ENCODE peak calls at places on chromosomes 12 and 14, in six cellular contexts. A is Panc1, V is heart left ventricle, R is left ventricle myocardium inferior, I is Peyer's patch, Z is H9. S is an unnamed sample. For H3K4me1, the result is how much of the 10 kb centered on the place peaks cover.

GRCh38 chr12:29743801-29744200 is 39.9 kb downstream of the TMTC1 start:
- DNase-seq in R (no peak), A (no peak), V (no peak), I (no peak), Z (peak), S (no peak)

GRCh38 chr12:92340441-92341332 is 195.0 kb upstream of the BTG1 start:
- DNase-seq in A (no peak), I (no peak), V (no peak), Z (no peak), R (no peak), S (no peak)

GRCh38 chr14:100629696-100630095 is 42.5 kb upstream of the BEGAIN start:
- DNase-seq in A (no peak), V (no peak), I (no peak), R (no peak), Z (no peak), S (no peak)

GRCh38 chr14:31992051-31992450 is 85.1 kb upstream of the ARHGAP5 start:
- DNase-seq in R (no peak), A (no peak), Z (no peak), I (no peak), V (no peak), S (no peak)

GRCh38 chr12:57775044-57775443 is 2.6 kb downstream of the EEF1AKMT3 start:
- DNase-seq in I (no peak), Z (no peak), V (no peak), A (no peak), R (no peak), S (no peak)

GRCh38 chr12:57126061-57126460 is 2.2 kb upstream of the LRP1 start:
- DNase-seq in A (no peak), V (no peak), R (no peak), Z (no peak), I (no peak), S (no peak)

GRCh38 chr14:90521121-90521929 is 124.5 kb downstream of the CALM1 start:
- DNase-seq in A (no peak), Z (peak), V (peak), R (no peak), I (peak), S (no peak)

GRCh38 chr12:113318900-113319628 is 15.8 kb downstream of the SLC8B1 start:
- DNase-seq in R (no peak), V (no peak), I (no peak), A (no peak), Z (no peak), S (no peak)

GRCh38 chr12:71782007-71782406 is 27.3 kb downstream of the RAB21 start:
- DNase-seq in A (no peak), V (no peak), I (no peak), R (no peak), Z (no peak), S (peak)

GRCh38 chr12:61654698-61655097 is 605.5 kb upstream of the USP15 start:
- DNase-seq in I (no peak), Z (no peak), V (no peak), R (no peak), A (no peak), S (no peak)

GRCh38 chr12:90262261-90262660 is 553.6 kb upstream of the ATP2B1 start:
- DNase-seq in R (no peak), Z (no peak), I (no peak), V (no peak), A (no peak), S (no peak)

GRCh38 chr14:30214456-30215090 is 286.9 kb upstream of the PRKD1 start:
- DNase-seq in V (no peak), R (no peak), Z (no peak), A (no peak), I (no peak), S (peak)

GRCh38 chr14:23327947-23328744 is 6.9 kb downstream of the PABPN1 start:
- DNase-seq in A (peak), I (no peak), V (peak), R (peak), Z (peak), S (peak)

GRCh38 chr12:132571598-132571997 is 38.8 kb downstream of the LRCOL1 start:
- DNase-seq in R (no peak), A (no peak), I (no peak), V (no peak), Z (no peak), S (no peak)

GRCh38 chr12:20494803-20495202 is 126.5 kb downstream of the PDE3A start:
- DNase-seq in Z (no peak), A (no peak), I (no peak), R (no peak), V (no peak), S (no peak)

GRCh38 chr12:50542448-50542847 is 37.7 kb downstream of the DIP2B start:
- DNase-seq in Z (no peak), I (no peak), A (no peak), V (no peak), R (no peak), S (no peak)

GRCh38 chr14:53137559-53137958 is 15.6 kb downstream of the DDHD1 start:
- DNase-seq in R (no peak), I (no peak), Z (no peak), A (no peak), V (no peak), S (no peak)

GRCh38 chr14:33568935-33569579 is 381.8 kb downstream of the EGLN3 start:
- DNase-seq in A (no peak), I (no peak), V (no peak), R (no peak), Z (no peak), S (peak)

GRCh38 chr12:113664224-113664681 is 192.6 kb upstream of the LHX5 start:
- DNase-seq in R (no peak), Z (no peak), I (no peak), A (no peak), V (no peak), S (no peak)

GRCh38 chr14:77864085-77864484 is 64.2 kb downstream of the ADCK1 start:
- DNase-seq in V (no peak), A (no peak), R (no peak), Z (no peak), I (no peak), S (no peak)

GRCh38 chr12:77940011-77940423 is 109.3 kb downstream of the NAV3 start:
- DNase-seq in Z (peak), V (no peak), A (peak), I (no peak), R (no peak), S (no peak)

GRCh38 chr12:29519585-29520182 is 22.2 kb upstream of the OVCH1 start:
- DNase-seq in A (peak), Z (no peak), V (no peak), I (no peak), R (no peak), S (peak)

GRCh38 chr12:230925-231671 is 17.1 kb upstream of the SLC6A12 start:
- DNase-seq in V (no peak), Z (peak), R (no peak), A (no peak), I (no peak), S (no peak)

GRCh38 chr12:21219206-21219605 is 88.2 kb downstream of the SLCO1B1 start:
- DNase-seq in R (no peak), A (no peak), Z (no peak), I (no peak), V (no peak), S (no peak)

GRCh38 chr12:52691765-52692150 is 11.6 kb upstream of the KRT1 start:
- DNase-seq in R (no peak), I (no peak), A (no peak), V (no peak), Z (no peak), S (no peak)

GRCh38 chr12:110957652-110958051 is 37.3 kb upstream of the MYL2 start:
- DNase-seq in A (no peak), R (no peak), I (no peak), V (no peak), Z (peak), S (no peak)

GRCh38 chr12:33156042-33156441 is 259.5 kb upstream of the PKP2 start:
- DNase-seq in Z (no peak), A (no peak), V (no peak), I (no peak), R (no peak), S (no peak)

GRCh38 chr14:49982522-49982951 is 89.7 kb downstream of the ARF6 start:
- DNase-seq in Z (no peak), A (no peak), R (no peak), I (no peak), V (no peak), S (no peak)

GRCh38 chr12:102543494-102543893 is 63.1 kb upstream of the IGF1 start:
- DNase-seq in V (no peak), I (no peak), Z (no peak), A (no peak), R (no peak), S (peak)

GRCh38 chr14:88164906-88165534 is 158.0 kb downstream of the KCNK10 start:
- DNase-seq in A (no peak), V (no peak), Z (no peak), R (no peak), I (no peak), S (peak)

GRCh38 chr12:129193263-129193871 is 340.1 kb downstream of the GLT1D1 start:
- DNase-seq in V (no peak), I (peak), Z (peak), A (no peak), R (no peak), S (peak)

GRCh38 chr12:130333341-130333740 is 4.3 kb upstream of the PIWIL1 start:
- DNase-seq in Z (no peak), V (no peak), A (no peak), R (no peak), I (no peak), S (peak)

GRCh38 chr12:113184098-113184899 is 979 bp downstream of the DDX54 start:
- DNase-seq in R (no peak), A (peak), I (no peak), Z (no peak), V (no peak), S (no peak)

GRCh38 chr12:34296143-34297041 is 274.1 kb downstream of the ALG10 start:
- DNase-seq in R (peak), Z (no peak), V (no peak), A (no peak), I (peak), S (no peak)

GRCh38 chr12:19546611-19547162 is 107.4 kb downstream of the AEBP2 start:
- DNase-seq in I (no peak), R (no peak), Z (no peak), A (no peak), V (no peak), S (no peak)

GRCh38 chr12:7542046-7542445 is 38.5 kb upstream of the CD163 start:
- DNase-seq in A (no peak), V (no peak), R (no peak), Z (no peak), I (no peak), S (no peak)

DNA sequence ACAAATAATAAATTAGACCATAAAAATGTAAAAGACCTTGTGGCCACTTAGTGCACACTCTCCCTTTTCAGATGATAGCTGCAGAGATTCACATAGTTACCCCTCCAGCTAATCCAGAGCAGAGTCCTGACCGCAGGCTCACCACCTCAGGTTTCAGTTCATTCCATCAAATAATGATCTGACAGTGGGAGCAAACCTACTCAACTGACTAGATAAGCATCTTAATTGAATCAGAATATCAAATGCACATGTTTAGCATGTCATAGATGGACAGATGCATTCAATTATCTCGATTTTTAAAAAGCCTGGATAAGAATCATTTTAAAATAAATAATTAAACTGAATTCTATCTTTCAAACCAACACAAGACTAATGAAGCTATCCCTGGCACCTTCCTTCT is 242.3 kb upstream of the PDZRN4 start:
- DNase-seq in A (no peak), R (no peak), Z (no peak), I (no peak), V (no peak), S (no peak)
- H3K27ac ChIP-seq in A (no peak), R (no peak), Z (no peak), I (no peak), V (no peak), S (no peak)

GRCh38 chr12:27539191-27539631 is 15.2 kb downstream of the PPFIBP1 start:
- DNase-seq in A (no peak), I (no peak), Z (no peak), R (no peak), V (no peak), S (no peak)

GRCh38 chr12:27535318-27535717 is 11.3 kb downstream of the PPFIBP1 start:
- DNase-seq in Z (no peak), A (no peak), R (no peak), I (no peak), V (no peak), S (no peak)

GRCh38 chr12:27534765-27535161 is 10.8 kb downstream of the PPFIBP1 start:
- DNase-seq in R (no peak), Z (no peak), A (no peak), V (no peak), I (no peak), S (no peak)

GRCh38 chr12:27541031-27541719 is 17.2 kb downstream of the PPFIBP1 start:
- DNase-seq in A (no peak), R (no peak), I (no peak), Z (peak), V (no peak), S (no peak)

DNA sequence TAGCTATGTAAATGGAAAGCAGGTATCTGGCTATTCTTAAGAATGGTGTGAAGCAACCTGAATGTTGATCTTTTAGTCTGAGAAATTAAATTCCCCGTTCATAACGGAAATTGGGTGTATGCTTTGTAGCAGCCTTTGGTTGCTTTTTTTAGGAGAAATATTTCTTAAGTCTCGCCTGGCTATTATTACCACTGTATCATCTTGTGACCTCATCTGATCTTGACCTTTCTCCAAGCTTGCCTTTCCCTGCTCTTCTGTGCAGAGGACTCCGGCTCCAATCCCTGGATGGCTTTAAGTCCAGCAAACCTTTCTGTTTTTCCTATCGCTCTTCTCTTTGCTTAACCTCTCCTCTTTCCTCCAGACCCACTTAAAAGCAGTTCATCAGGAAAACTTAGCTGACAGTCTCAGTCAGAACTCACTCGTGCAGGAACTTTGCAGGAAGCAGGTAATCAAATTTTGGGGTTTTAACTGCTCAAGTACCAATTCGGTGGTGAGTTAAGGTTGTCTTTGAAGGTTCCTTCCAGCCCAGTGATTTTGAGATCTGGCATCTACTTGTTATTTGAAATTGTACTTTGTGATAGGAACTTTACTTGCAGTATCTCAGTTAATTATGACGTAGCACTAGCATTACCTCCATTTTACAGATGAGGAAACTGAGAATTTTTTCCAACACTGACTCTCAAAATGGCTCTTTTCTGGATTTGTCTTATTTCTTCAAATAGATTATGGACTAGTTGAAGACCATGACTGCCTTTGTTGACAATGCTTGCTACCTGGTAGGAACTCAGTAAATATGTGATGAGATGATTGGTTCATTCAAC is 14.1 kb downstream of the PPFIBP1 start:
- DNase-seq in V (no peak), R (no peak), A (no peak), I (no peak), Z (no peak), S (no peak)
- H3K4me1 ChIP-seq in V (half or more), R (half or more), A (under half), I (under half), Z (under half), S (under half)

DNA sequence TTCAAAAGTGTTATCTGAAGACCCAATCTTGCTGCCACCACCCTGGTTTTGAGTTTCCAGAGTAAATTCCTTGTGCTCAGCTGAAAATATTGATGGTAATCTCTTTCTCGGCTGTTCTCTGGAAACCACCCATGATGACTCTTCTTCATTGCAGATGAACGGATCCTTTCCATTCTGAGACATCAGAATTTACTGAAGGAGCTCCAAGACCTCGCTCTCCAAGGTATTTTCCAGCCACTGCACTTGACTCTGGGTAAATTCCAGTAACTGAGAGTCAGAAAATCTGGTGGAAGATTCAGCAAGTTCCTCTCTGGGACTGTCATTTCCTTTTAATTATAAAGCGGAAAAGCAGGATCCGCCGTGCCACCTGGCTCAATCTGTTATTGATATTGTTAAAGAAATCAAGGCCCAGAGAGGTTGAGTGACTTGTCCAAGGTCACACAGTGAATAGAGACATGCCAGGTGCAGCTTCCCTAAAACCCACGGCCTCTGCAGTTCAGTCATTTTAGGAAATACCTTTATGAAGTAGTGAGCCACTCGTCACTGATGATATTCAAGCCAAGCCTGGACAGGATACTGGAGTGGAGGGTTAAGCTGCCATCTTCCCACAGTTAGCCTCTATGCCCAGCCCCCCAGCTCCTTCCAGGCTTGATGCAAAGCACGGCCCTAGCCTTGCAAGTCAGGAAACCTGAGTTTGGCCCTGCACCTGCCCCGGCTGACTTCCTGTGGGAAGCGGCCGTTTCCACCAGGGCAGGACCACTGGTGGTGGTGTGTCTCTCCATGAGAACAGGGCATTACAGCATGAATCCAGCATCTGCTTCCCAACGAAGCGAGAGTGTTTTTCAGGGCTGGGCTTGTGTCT is 4.7 kb downstream of the CHGA start:
- DNase-seq in A (no peak), R (no peak), V (no peak), Z (no peak), I (no peak), S (no peak)
- H3K27ac ChIP-seq in A (no peak), R (no peak), V (no peak), Z (no peak), I (no peak), S (no peak)

DNA sequence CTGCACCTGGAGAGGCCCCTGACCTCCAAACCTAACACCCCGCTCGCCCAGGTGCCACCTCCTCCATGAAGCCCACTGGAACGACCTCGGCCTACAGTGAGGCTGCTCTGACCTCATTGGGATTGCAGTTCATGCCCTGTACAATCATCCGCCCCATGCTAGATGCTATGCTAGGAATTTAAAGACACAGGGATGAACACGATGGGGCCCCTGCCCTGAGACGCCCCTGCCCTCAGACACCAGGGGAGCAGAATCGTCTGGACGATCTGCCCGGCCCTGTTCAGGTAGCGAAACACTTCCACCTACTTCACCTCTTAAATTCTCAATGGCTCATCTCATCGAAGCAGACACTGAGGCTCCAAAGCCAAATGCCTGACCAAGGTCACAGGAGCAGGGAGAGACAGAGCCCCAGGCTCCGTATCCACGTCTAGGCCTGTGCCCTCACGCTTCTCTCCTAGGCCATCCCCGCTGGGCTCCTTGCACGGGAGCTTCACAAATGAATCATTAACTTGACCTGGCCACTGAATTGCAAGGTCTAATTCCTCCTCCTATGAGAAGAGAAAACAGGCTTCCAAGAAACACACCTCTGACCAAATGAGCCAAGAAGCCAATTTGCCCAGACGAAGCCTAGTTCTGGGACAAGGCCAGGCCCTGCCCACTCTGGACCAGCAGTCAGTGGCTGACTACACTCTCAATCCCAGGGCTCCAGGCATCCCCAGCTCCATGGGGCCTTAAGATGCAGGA is 35.2 kb downstream of the SCARB1 start:
- DNase-seq in A (no peak), R (no peak), Z (no peak), V (no peak), I (peak), S (no peak)
- H3K4me1 ChIP-seq in A (half or more), R (under half), Z (under half), V (under half), I (under half), S (under half)

GRCh38 chr12:127619869-127620769 is 646.9 kb upstream of the TMEM132C start:
- DNase-seq in R (no peak), Z (no peak), I (no peak), V (no peak), A (no peak), S (no peak)
- H3K27ac ChIP-seq in R (no peak), Z (no peak), I (no peak), V (no peak), A (no peak), S (no peak)

DNA sequence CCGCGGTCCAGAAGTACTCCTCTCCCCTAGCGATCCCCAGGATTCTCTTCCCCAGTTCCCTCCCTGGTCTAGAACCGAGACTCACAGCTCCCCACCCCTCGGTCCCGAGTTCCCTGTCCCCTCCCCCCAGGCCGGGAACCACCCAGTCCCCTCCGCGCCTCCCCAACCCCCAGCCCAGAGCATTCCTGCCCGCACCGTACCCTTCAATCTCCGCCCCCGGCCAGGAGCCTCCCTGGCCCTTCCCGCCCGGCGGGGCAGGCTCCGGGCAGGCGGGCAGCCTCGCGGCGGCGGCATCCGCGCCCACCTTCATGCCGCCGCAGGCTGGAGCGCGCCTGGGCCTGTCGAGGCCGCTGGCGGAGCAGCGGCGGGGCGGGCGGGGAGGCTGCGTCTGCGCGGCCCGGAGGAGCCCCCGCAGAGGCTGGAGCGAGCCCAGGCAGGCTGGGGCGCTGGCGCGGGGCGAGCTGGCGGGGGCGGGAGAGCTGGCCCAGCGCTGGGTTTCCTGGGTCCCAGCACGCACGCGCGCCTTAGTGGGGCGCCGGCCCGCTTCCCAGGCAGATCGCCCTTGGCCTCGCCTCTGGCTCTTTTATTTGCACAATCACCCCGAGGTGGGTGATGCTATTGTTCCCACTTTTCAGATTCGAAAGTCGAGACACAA is 22.2 kb upstream of the GPR132 start:
- DNase-seq in R (peak), I (peak), V (peak), A (no peak), Z (peak), S (no peak)
- H3K4me1 ChIP-seq in R (half or more), I (under half), V (half or more), A (under half), Z (under half), S (under half)

S was measured in Karpas-422.